ENCODE peak calls at places on chromosomes 7 and 10, in seven cellular contexts. One of them, this sample, is unnamed.

GRCh38 chr7:108454674-108455523 is 1.3 kb downstream of the NRCAM start:
- DNase-seq in IMR-90: no peak
- DNase-seq in fibroblast of pulmonary artery: peak; percentile 56
- DNase-seq in OCI-LY7: no peak
- DNase-seq in AG09309: no peak
- DNase-seq in left ventricle myocardium inferior: no peak
- DNase-seq in nephron progenitor cell: peak; percentile 55
- DNase-seq in this sample: peak; percentile 33

GRCh38 chr7:68269410-68269809 is 1272.8 kb downstream of the TYW1 start:
- DNase-seq in nephron progenitor cell: no peak
- DNase-seq in OCI-LY7: no peak
- DNase-seq in fibroblast of pulmonary artery: peak; percentile 17
- DNase-seq in left ventricle myocardium inferior: no peak
- DNase-seq in AG09309: no peak
- DNase-seq in IMR-90: no peak
- DNase-seq in this sample: no peak

GRCh38 chr7:94451276-94451675 is 56.6 kb downstream of the COL1A2 start:
- DNase-seq in AG09309: no peak
- DNase-seq in left ventricle myocardium inferior: no peak
- DNase-seq in nephron progenitor cell: peak; percentile 13
- DNase-seq in IMR-90: no peak
- DNase-seq in OCI-LY7: no peak
- DNase-seq in fibroblast of pulmonary artery: no peak
- DNase-seq in this sample: no peak

GRCh38 chr10:118590334-118590733 is 5.1 kb downstream of the PRLHR start:
- DNase-seq in AG09309: no peak
- DNase-seq in OCI-LY7: no peak
- DNase-seq in IMR-90: no peak
- DNase-seq in fibroblast of pulmonary artery: peak; percentile 68
- DNase-seq in left ventricle myocardium inferior: no peak
- DNase-seq in nephron progenitor cell: no peak
- DNase-seq in this sample: no peak

GRCh38 chr10:70931168-70931805 is 42.9 kb upstream of the PCBD1 start:
- DNase-seq in left ventricle myocardium inferior: no peak
- DNase-seq in nephron progenitor cell: no peak
- DNase-seq in IMR-90: peak; percentile 37
- DNase-seq in fibroblast of pulmonary artery: peak; percentile 14
- DNase-seq in OCI-LY7: no peak
- DNase-seq in AG09309: no peak
- DNase-seq in this sample: no peak

GRCh38 chr10:114388275-114388674 is 16.0 kb downstream of the AFAP1L2 start:
- DNase-seq in nephron progenitor cell: no peak
- DNase-seq in left ventricle myocardium inferior: no peak
- DNase-seq in AG09309: no peak
- DNase-seq in OCI-LY7: no peak
- DNase-seq in IMR-90: no peak
- DNase-seq in fibroblast of pulmonary artery: no peak
- DNase-seq in this sample: no peak

GRCh38 chr7:56092789-56093531 is at the start of gene PHKG1:
- DNase-seq in AG09309: peak; percentile 72
- DNase-seq in fibroblast of pulmonary artery: peak; percentile 87
- DNase-seq in IMR-90: peak; percentile 81
- DNase-seq in OCI-LY7: no peak
- DNase-seq in left ventricle myocardium inferior: peak; percentile 87
- DNase-seq in nephron progenitor cell: no peak
- DNase-seq in this sample: no peak

GRCh38 chr7:126791306-126791705 is 461.4 kb downstream of the GRM8 start:
- DNase-seq in nephron progenitor cell: no peak
- DNase-seq in IMR-90: no peak
- DNase-seq in fibroblast of pulmonary artery: no peak
- DNase-seq in OCI-LY7: no peak
- DNase-seq in left ventricle myocardium inferior: no peak
- DNase-seq in AG09309: no peak
- DNase-seq in this sample: no peak

GRCh38 chr7:24440851-24441250 is 132.4 kb upstream of the PALS2 start:
- DNase-seq in IMR-90: no peak
- DNase-seq in OCI-LY7: no peak
- DNase-seq in nephron progenitor cell: no peak
- DNase-seq in AG09309: no peak
- DNase-seq in fibroblast of pulmonary artery: no peak
- DNase-seq in left ventricle myocardium inferior: no peak
- DNase-seq in this sample: no peak

GRCh38 chr7:94314526-94314925 is 80.2 kb upstream of the COL1A2 start:
- DNase-seq in fibroblast of pulmonary artery: no peak
- DNase-seq in AG09309: no peak
- DNase-seq in nephron progenitor cell: no peak
- DNase-seq in OCI-LY7: no peak
- DNase-seq in IMR-90: no peak
- DNase-seq in left ventricle myocardium inferior: no peak
- DNase-seq in this sample: no peak

GRCh38 chr10:19629559-19629958 is 186.7 kb upstream of the PLXDC2 start:
- DNase-seq in AG09309: peak; percentile 27
- DNase-seq in left ventricle myocardium inferior: peak; percentile 72
- DNase-seq in nephron progenitor cell: peak; percentile 4
- DNase-seq in fibroblast of pulmonary artery: peak; percentile 83
- DNase-seq in IMR-90: peak; percentile 67
- DNase-seq in OCI-LY7: no peak
- DNase-seq in this sample: peak; percentile 14

GRCh38 chr10:19634163-19634562 is 182.1 kb upstream of the PLXDC2 start:
- DNase-seq in left ventricle myocardium inferior: no peak
- DNase-seq in nephron progenitor cell: no peak
- DNase-seq in OCI-LY7: no peak
- DNase-seq in fibroblast of pulmonary artery: no peak
- DNase-seq in AG09309: no peak
- DNase-seq in IMR-90: no peak
- DNase-seq in this sample: no peak

DNA sequence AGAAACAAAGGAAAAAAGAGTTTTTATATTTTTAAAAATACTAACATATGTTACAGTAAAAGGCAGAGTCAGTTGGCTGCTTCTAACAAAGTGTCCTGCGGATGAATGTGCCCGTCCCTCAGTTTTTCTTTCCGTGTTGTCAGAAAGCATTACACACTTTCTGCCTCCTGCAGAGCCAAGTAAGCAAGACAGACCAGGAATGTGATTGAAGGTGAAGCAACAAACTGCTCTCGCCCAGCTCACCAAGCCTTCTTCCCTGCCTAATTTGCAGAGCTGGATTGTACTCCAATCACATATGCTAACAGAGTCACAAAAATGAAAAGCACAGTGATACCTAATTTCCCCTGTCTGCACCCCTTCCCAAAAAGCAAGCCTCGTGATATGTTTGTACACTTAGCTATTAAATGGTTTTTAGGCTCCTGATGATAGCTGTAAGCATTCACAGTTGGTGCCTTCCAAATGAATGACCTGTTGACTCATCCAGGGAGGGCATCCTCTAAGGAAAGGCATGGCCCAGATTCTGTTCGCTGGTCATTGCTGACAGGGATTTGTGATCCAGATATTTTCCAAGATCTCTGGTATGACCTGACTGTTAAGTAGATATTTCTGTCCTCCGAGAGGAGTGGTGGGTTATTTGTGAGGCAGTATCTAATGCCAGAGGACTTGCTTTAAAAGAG is 187.3 kb upstream of the PLXDC2 start:
- DNase-seq in AG09309: no peak
- DNase-seq in OCI-LY7: no peak
- DNase-seq in nephron progenitor cell: no peak
- DNase-seq in left ventricle myocardium inferior: no peak
- DNase-seq in fibroblast of pulmonary artery: no peak
- DNase-seq in IMR-90: no peak
- DNase-seq in this sample: no peak
- TF ChIP-seq CTCF in AG09309: no peak
- TF ChIP-seq CTCF in OCI-LY7: no peak
- TF ChIP-seq CTCF in nephron progenitor cell: no peak
- TF ChIP-seq CTCF in left ventricle myocardium inferior: no peak
- TF ChIP-seq CTCF in fibroblast of pulmonary artery: no peak
- TF ChIP-seq CTCF in IMR-90: no peak
- TF ChIP-seq CTCF in this sample: no peak

DNA sequence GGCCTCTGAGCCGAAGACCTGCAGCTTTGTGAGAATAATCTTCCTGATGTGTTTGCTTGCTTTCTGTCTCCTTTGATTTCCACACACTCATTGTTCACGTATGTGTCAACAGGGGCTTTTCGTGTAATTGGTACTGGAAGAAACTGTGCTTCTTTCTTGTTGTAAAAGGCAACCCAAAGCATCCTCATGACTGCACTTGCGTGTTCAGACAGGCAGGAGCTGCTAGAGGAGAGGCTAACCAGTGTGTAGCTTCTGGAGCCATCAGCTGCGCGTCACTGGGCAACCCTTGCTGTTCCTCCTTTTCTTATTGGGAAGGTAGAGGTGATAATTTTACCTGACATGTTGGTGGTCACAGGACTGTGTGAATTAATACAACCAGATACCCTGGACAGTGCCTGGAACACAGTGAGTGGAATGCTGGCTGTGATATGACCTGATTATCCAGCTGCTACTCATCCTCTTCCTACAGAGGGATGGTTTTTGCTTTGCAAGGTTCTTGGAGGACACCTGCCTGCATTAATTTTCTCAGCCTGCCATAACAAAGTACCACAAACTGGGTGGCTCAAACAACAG is 213.0 kb downstream of the ABCA13 start:
- DNase-seq in OCI-LY7: no peak
- DNase-seq in IMR-90: no peak
- DNase-seq in left ventricle myocardium inferior: no peak
- DNase-seq in nephron progenitor cell: no peak
- DNase-seq in AG09309: no peak
- DNase-seq in fibroblast of pulmonary artery: no peak
- DNase-seq in this sample: no peak
- TF ChIP-seq CTCF in OCI-LY7: no peak
- TF ChIP-seq CTCF in IMR-90: no peak
- TF ChIP-seq CTCF in left ventricle myocardium inferior: no peak
- TF ChIP-seq CTCF in nephron progenitor cell: no peak
- TF ChIP-seq CTCF in AG09309: no peak
- TF ChIP-seq CTCF in fibroblast of pulmonary artery: no peak
- TF ChIP-seq CTCF in this sample: no peak

GRCh38 chr10:5947471-5948207 is 29.7 kb downstream of the IL15RA start:
- DNase-seq in AG09309: no peak
- DNase-seq in fibroblast of pulmonary artery: no peak
- DNase-seq in IMR-90: no peak
- DNase-seq in nephron progenitor cell: no peak
- DNase-seq in OCI-LY7: no peak
- DNase-seq in left ventricle myocardium inferior: no peak
- DNase-seq in this sample: no peak

GRCh38 chr10:5948208-5948585 is 29.1 kb downstream of the IL15RA start:
- DNase-seq in fibroblast of pulmonary artery: no peak
- DNase-seq in left ventricle myocardium inferior: no peak
- DNase-seq in IMR-90: no peak
- DNase-seq in nephron progenitor cell: no peak
- DNase-seq in OCI-LY7: no peak
- DNase-seq in AG09309: no peak
- DNase-seq in this sample: no peak

GRCh38 chr10:5951167-5951711 is 26.1 kb downstream of the IL15RA start:
- DNase-seq in fibroblast of pulmonary artery: peak; percentile 70
- DNase-seq in IMR-90: no peak
- DNase-seq in AG09309: no peak
- DNase-seq in OCI-LY7: no peak
- DNase-seq in left ventricle myocardium inferior: peak; percentile 38
- DNase-seq in nephron progenitor cell: no peak
- DNase-seq in this sample: no peak

GRCh38 chr10:5946786-5947185 is 30.6 kb downstream of the IL15RA start:
- DNase-seq in AG09309: no peak
- DNase-seq in nephron progenitor cell: no peak
- DNase-seq in fibroblast of pulmonary artery: no peak
- DNase-seq in OCI-LY7: no peak
- DNase-seq in IMR-90: no peak
- DNase-seq in left ventricle myocardium inferior: no peak
- DNase-seq in this sample: no peak

DNA sequence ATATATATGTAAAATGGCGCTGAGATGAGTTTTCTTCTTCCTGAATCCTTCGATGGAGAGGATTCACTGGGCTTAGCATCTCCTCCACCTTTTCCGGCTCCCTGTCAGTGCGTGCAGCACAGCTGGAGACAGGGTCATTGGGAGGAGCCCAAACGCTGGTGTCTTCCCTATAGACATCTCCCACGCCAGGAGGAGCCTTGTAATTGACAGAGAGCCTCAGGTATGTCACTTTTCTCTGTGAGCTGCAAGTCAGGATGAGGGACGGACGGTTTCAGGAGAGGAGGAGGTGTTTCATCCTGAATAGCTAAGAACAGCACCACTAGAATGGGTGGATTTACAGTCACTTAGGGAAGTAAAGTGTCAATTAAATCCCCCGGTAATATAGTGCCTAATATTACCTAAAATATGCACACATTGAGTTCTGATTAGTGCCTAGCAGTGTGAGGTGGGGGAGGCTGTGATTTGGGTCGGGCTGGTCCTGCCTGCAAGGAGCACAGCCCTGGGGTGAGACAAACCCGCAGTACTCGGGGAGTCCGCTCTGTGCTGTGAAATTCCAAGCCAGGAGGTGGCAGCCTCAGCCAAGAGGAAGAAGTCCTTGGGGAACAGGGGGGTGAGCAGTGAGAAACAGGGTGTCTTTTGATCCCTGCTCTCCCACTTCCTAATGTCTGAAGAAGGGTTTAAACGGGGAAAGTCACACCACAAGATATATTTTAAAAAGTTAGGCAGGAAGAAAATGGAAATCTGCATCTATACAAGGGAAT is 28.2 kb downstream of the IL15RA start:
- DNase-seq in OCI-LY7: peak; percentile 61
- DNase-seq in IMR-90: peak; percentile 71
- DNase-seq in fibroblast of pulmonary artery: peak; percentile 75
- DNase-seq in left ventricle myocardium inferior: peak; percentile 59
- DNase-seq in AG09309: no peak
- DNase-seq in nephron progenitor cell: peak; percentile 56
- DNase-seq in this sample: peak; percentile 38
- TF ChIP-seq CTCF in OCI-LY7: peak; percentile 79
- TF ChIP-seq CTCF in IMR-90: peak; percentile 66
- TF ChIP-seq CTCF in fibroblast of pulmonary artery: peak; percentile 67
- TF ChIP-seq CTCF in left ventricle myocardium inferior: peak; percentile 59
- TF ChIP-seq CTCF in AG09309: peak; percentile 78
- TF ChIP-seq CTCF in nephron progenitor cell: peak; percentile 21
- TF ChIP-seq CTCF in this sample: peak; percentile 51

DNA sequence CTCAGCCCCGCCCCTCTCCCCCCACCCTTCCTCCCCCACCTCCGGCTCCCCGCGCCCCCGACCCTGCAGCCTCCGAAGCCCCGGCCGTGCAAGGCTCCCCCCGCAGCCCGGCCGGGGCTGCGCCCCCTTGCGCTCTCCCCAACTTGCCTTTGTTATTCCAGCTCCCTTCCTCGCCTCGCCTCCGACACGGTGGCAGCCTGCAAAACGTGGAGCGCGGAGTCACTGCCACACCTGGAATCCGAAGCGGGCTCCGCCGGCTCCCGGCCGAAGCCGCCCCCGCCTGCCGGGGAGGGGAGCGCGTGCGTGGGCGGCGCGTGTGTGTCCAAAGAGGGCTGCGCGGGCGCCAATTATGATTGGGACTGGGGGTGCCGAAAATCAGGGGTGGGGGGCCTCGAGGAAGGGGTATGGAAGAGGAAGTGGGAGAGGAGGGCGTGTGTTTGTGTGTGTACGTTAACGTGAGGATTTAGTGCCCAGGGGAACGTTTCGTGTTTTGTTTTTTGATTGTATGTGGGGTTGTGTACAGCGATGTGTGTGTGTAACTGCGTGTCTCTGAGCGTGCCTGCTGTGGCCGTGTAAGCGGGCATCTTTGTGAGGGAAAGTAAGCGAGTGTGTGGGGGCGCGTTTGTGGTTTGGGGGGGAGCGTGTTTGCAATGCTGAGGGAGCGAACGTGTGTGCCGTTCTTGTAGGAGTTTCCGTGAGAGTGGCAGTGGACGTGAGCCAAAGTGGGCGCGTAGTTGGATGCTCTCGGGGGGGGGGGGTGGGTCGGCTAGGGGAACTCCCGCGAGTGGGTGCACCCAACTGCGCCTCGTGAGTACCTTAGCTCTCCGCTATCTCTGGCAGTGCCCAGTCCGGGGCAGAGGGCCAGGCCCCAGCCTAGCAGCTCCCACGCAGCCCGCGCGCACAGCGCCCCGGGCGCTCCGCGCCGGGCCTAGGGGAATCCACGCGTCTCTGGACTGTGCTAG is 1.2 kb upstream of the ZMIZ1 start:
- DNase-seq in IMR-90: peak; percentile 91
- DNase-seq in OCI-LY7: peak; percentile 87
- DNase-seq in AG09309: peak; percentile 55
- DNase-seq in nephron progenitor cell: peak; percentile 96
- DNase-seq in left ventricle myocardium inferior: peak; percentile 92
- DNase-seq in fibroblast of pulmonary artery: peak; percentile 94
- DNase-seq in this sample: peak; percentile 94
- TF ChIP-seq CTCF in IMR-90: peak; percentile 44
- TF ChIP-seq CTCF in OCI-LY7: peak; percentile 34
- TF ChIP-seq CTCF in AG09309: no peak
- TF ChIP-seq CTCF in nephron progenitor cell: no peak
- TF ChIP-seq CTCF in left ventricle myocardium inferior: peak; percentile 35
- TF ChIP-seq CTCF in fibroblast of pulmonary artery: no peak
- TF ChIP-seq CTCF in this sample: no peak

This sample was measured in neural crest cell.